ENCODE peak calls at places on chromosomes 2 and 18, in five cellular contexts. F is HTR-8/SVneo; N is RCC 7860; D is kidney; G is naive thymus-derived CD8-positive, alpha-beta T cell. Q is an unnamed sample.

GRCh38 chr2:57515366-57515765 is 531.2 kb upstream of the VRK2 start:
- DNase-seq in G (no peak), D (no peak), F (no peak), N (no peak), Q (no peak)

GRCh38 chr18:4557502-4557901 is 102.4 kb upstream of the DLGAP1 start:
- DNase-seq in D (no peak), F (no peak), N (no peak), G (no peak), Q (no peak)

GRCh38 chr2:83943265-83943664 is 515.8 kb downstream of the SUCLG1 start:
- DNase-seq in G (no peak), N (no peak), D (no peak), F (no peak), Q (no peak)

GRCh38 chr2:227939271-227940027 is 68.0 kb downstream of the DAW1 start:
- DNase-seq in D (no peak), F (peak), G (no peak), N (no peak), Q (peak)

GRCh38 chr2:142175917-142176316 is 45.1 kb upstream of the LRP1B start:
- DNase-seq in G (no peak), D (no peak), N (no peak), F (no peak), Q (peak)

GRCh38 chr18:10139783-10140410 is 226.1 kb downstream of the VAPA start:
- DNase-seq in N (no peak), F (peak), G (no peak), D (no peak), Q (no peak)

GRCh38 chr2:98463988-98464771 is 19.5 kb downstream of the INPP4A start:
- DNase-seq in N (no peak), D (no peak), G (no peak), F (no peak), Q (no peak)

GRCh38 chr18:43161528-43161927 is 46.0 kb upstream of the RIT2 start:
- DNase-seq in D (no peak), N (peak), G (no peak), F (no peak), Q (no peak)

GRCh38 chr2:188314314-188315054 is 22.8 kb downstream of the GULP1 start:
- DNase-seq in G (no peak), D (no peak), F (no peak), N (peak), Q (no peak)

GRCh38 chr18:74378179-74378682 is 62.6 kb downstream of the C18orf63 start:
- DNase-seq in G (no peak), F (no peak), N (peak), D (no peak), Q (no peak)

GRCh38 chr18:23967321-23968089 is 47.0 kb upstream of the TTC39C start:
- DNase-seq in F (no peak), N (no peak), G (peak), D (no peak), Q (no peak)

GRCh38 chr2:212451786-212452200 is 86.8 kb downstream of the ERBB4 start:
- DNase-seq in D (no peak), G (no peak), F (peak), N (peak), Q (no peak)

GRCh38 chr2:165897741-165898140 is 55.8 kb downstream of the TTC21B start:
- DNase-seq in D (no peak), G (no peak), F (no peak), N (no peak), Q (no peak)

GRCh38 chr2:59000796-59001195 is 759.7 kb upstream of the FANCL start:
- DNase-seq in D (no peak), G (no peak), N (no peak), F (no peak), Q (no peak)

GRCh38 chr2:221758076-221758475 is 186.0 kb upstream of the EPHA4 start:
- DNase-seq in D (no peak), G (no peak), F (no peak), N (no peak), Q (no peak)

GRCh38 chr2:73961274-73961673 is 23.4 kb upstream of the TET3 start:
- DNase-seq in N (no peak), G (no peak), D (no peak), F (no peak), Q (no peak)

GRCh38 chr2:182713611-182714010 is 2.4 kb upstream of the DNAJC10 start:
- DNase-seq in G (no peak), D (no peak), N (no peak), F (no peak), Q (no peak)

GRCh38 chr2:17539993-17540812 is at the start of gene VSNL1:
- DNase-seq in F (no peak), G (no peak), D (peak), N (no peak), Q (peak)

GRCh38 chr2:86300496-86300895 is 36.9 kb downstream of the REEP1 start:
- DNase-seq in N (no peak), G (no peak), D (no peak), F (no peak), Q (no peak)

GRCh38 chr2:162090109-162090508 is 16.1 kb upstream of the DPP4 start:
- DNase-seq in D (no peak), N (no peak), F (no peak), G (no peak), Q (peak)

GRCh38 chr18:45059695-45060094 is 379.0 kb downstream of the SETBP1 start:
- DNase-seq in G (no peak), N (peak), D (no peak), F (no peak), Q (no peak)

GRCh38 chr2:17682098-17682857 is 71.3 kb downstream of the SMC6 start:
- DNase-seq in N (no peak), D (no peak), F (no peak), G (no peak), Q (no peak)

GRCh38 chr2:230899287-230899686 is 25.8 kb downstream of the GPR55 start:
- DNase-seq in G (no peak), N (no peak), D (no peak), F (no peak), Q (no peak)

GRCh38 chr18:13120967-13121586 is 97.5 kb upstream of the LDLRAD4 start:
- DNase-seq in F (no peak), N (no peak), D (no peak), G (no peak), Q (no peak)

GRCh38 chr2:37132914-37133313 is 23.9 kb downstream of the EIF2AK2 start:
- DNase-seq in N (no peak), F (no peak), G (no peak), D (no peak), Q (no peak)

GRCh38 chr2:152546230-152546837 is 170.9 kb downstream of the PRPF40A start:
- DNase-seq in G (no peak), D (no peak), F (no peak), N (peak), Q (no peak)

GRCh38 chr18:79199691-79200374 is 130.6 kb downstream of the ATP9B start:
- DNase-seq in D (no peak), F (no peak), G (no peak), N (no peak), Q (no peak)

GRCh38 chr2:236943841-236944513 is 141.7 kb upstream of the COPS8 start:
- DNase-seq in G (no peak), N (no peak), F (no peak), D (no peak), Q (no peak)

GRCh38 chr18:50638623-50639398 is 78.9 kb downstream of the MAPK4 start:
- DNase-seq in F (no peak), N (no peak), D (no peak), G (no peak), Q (no peak)

GRCh38 chr2:221716434-221717303 is 144.6 kb upstream of the EPHA4 start:
- DNase-seq in G (no peak), D (no peak), F (no peak), N (peak), Q (no peak)

GRCh38 chr2:119377266-119377972 is 10.6 kb downstream of the DBI start:
- DNase-seq in F (no peak), N (no peak), G (no peak), D (no peak), Q (no peak)

Q was measured in LoVo.